ENCODE peak calls at places on chromosomes 13 and 19, in four cellular contexts. H is endodermal cell, I is prostate gland, A is breast epithelium. V is an unnamed sample. For H3K36me3, the result is how much of the 10 kb centered on the place peaks cover.

GRCh38 chr19:5694167-5694951 is 4.3 kb downstream of the RPL36 start:
- DNase-seq in I (no peak), A (no peak), H (peak), V (no peak)

GRCh38 chr13:76861859-76862258 is 24.3 kb downstream of the KCTD12 start:
- DNase-seq in I (no peak), H (peak), A (no peak), V (no peak)

GRCh38 chr19:18029617-18030338 is 21.8 kb downstream of the ARRDC2 start:
- DNase-seq in I (no peak), A (peak), H (no peak), V (peak)

GRCh38 chr13:95970878-95971277 is 82.3 kb downstream of the UGGT2 start:
- DNase-seq in A (no peak), H (no peak), I (no peak), V (no peak)

GRCh38 chr13:26529441-26529840 is 28.0 kb upstream of the WASF3 start:
- DNase-seq in H (peak), I (no peak), A (no peak), V (peak)

GRCh38 chr13:68304287-68304893 is 1074.3 kb upstream of the PCDH9 start:
- DNase-seq in A (no peak), I (no peak), H (no peak), V (no peak)

GRCh38 chr13:100521912-100522490 is 66.6 kb downstream of the GGACT start:
- DNase-seq in H (peak), I (no peak), A (no peak), V (no peak)

GRCh38 chr13:76741624-76742023 is 144.6 kb downstream of the KCTD12 start:
- DNase-seq in H (no peak), I (no peak), A (no peak), V (no peak)

GRCh38 chr19:33580026-33580644 is 41.6 kb upstream of the CHST8 start:
- DNase-seq in H (no peak), I (peak), A (peak), V (peak)

GRCh38 chr19:45668342-45668871 is 386 bp downstream of the GIPR start:
- DNase-seq in I (no peak), H (no peak), A (no peak), V (no peak)

GRCh38 chr19:15615526-15615925 is 508 bp downstream of the CYP4F8 start:
- DNase-seq in H (no peak), A (no peak), I (no peak), V (no peak)

GRCh38 chr19:58123354-58123753 is 25.3 kb upstream of the ZSCAN18 start:
- DNase-seq in H (no peak), I (no peak), A (no peak), V (peak)

GRCh38 chr19:36775768-36776167 is 3.2 kb upstream of the ZNF850 start:
- DNase-seq in A (peak), H (no peak), I (no peak), V (no peak)

GRCh38 chr13:20192470-20193141 is at the start of gene GJB2:
- DNase-seq in H (peak), A (no peak), I (no peak), V (peak)

GRCh38 chr19:49949735-49950589 is 11.0 kb downstream of the SIGLEC11 start:
- DNase-seq in A (peak), H (no peak), I (no peak), V (no peak)

GRCh38 chr19:39645800-39646411 is 9.8 kb upstream of the LGALS16 start:
- DNase-seq in I (no peak), H (peak), A (no peak), V (peak)

GRCh38 chr13:27113436-27113835 is 58.2 kb downstream of the USP12 start:
- DNase-seq in A (no peak), H (no peak), I (no peak), V (no peak)

GRCh38 chr19:18284710-18285430 is 3.4 kb upstream of the JUND start:
- DNase-seq in H (no peak), I (no peak), A (no peak), V (no peak)

GRCh38 chr19:16160943-16161560 is 12.3 kb downstream of the CIB3 start:
- DNase-seq in H (no peak), I (no peak), A (no peak), V (peak)

GRCh38 chr13:73168993-73169401 is 110.2 kb downstream of the KLF5 start:
- DNase-seq in H (peak), A (no peak), I (peak), V (peak)

GRCh38 chr19:33514885-33515485 is 6.6 kb downstream of the PEPD start:
- DNase-seq in A (no peak), I (no peak), H (no peak), V (no peak)

GRCh38 chr13:94968757-94969086 is 256.4 kb upstream of the SOX21 start:
- DNase-seq in A (no peak), I (no peak), H (no peak), V (no peak)

GRCh38 chr13:63481334-63481733 is 2065.7 kb upstream of the PCDH20 start:
- DNase-seq in A (no peak), I (no peak), H (no peak), V (no peak)

GRCh38 chr19:4913996-4914735 is 4.9 kb downstream of the UHRF1 start:
- DNase-seq in I (no peak), H (no peak), A (no peak), V (peak)

GRCh38 chr13:32175943-32176342 is 139.2 kb downstream of the ZAR1L start:
- DNase-seq in A (no peak), I (no peak), H (no peak), V (no peak)

GRCh38 chr19:58519087-58519354 is 589 bp downstream of the ZBTB45 start:
- DNase-seq in I (peak), H (peak), A (peak), V (no peak)

GRCh38 chr19:43444531-43445340 is 20.7 kb downstream of the LYPD3 start:
- DNase-seq in I (no peak), A (no peak), H (no peak), V (no peak)

GRCh38 chr13:25037057-25037813 is 58.7 kb upstream of the PABPC3 start:
- DNase-seq in I (peak), H (peak), A (no peak), V (peak)

GRCh38 chr13:48201044-48201443 is 32.0 kb upstream of the ITM2B start:
- DNase-seq in A (no peak), H (no peak), I (no peak), V (no peak)

GRCh38 chr19:28577199-28577598 is 635.8 kb downstream of the UQCRFS1 start:
- DNase-seq in I (no peak), H (peak), A (no peak), V (no peak)

GRCh38 chr19:6212403-6213265 is 67.1 kb downstream of the MLLT1 start:
- DNase-seq in H (no peak), A (no peak), I (no peak), V (no peak)

GRCh38 chr19:5107432-5108122 is 138.7 kb downstream of the KDM4B start:
- DNase-seq in H (no peak), A (no peak), I (no peak), V (no peak)

GRCh38 chr13:74132768-74133656 is 1.2 kb downstream of the KLF12 start:
- DNase-seq in H (peak), I (no peak), A (no peak), V (no peak)

GRCh38 chr19:15379996-15380647 is 535 bp upstream of the AKAP8 start:
- DNase-seq in A (peak), H (peak), I (peak), V (peak)

GRCh38 chr13:34128661-34129060 is 310.7 kb downstream of the RFC3 start:
- DNase-seq in A (no peak), I (no peak), H (no peak), V (no peak)

GRCh38 chr19:27966390-27966816 is 1246.5 kb downstream of the UQCRFS1 start:
- DNase-seq in H (no peak), A (no peak), I (no peak), V (no peak)

DNA sequence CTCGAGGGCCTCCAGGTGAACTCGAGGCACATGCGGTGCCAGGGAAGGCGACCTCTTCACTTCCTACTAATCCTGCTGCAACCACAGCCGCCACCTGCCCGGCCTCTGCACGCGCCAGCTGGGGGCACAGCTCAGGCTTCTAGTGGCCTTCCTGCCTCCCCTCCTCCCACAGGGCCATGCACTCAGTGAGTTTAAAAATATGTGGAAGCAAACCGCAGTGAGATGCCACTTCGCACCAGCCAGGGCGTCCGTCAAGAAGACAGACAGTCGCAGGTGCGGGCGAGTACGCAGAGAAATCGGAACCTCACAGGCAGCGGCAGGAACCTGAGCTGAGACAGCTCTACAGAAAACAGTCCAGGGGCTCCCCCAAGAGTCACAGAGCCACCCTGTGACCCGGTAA is 10.4 kb downstream of the LMNB2 start:
- DNase-seq in H (no peak), A (no peak), I (no peak), V (no peak)
- H3K36me3 ChIP-seq in H (under half), A (under half), I (under half), V (under half)

GRCh38 chr13:75326173-75327131 is 155.5 kb downstream of the TBC1D4 start:
- DNase-seq in A (no peak), I (no peak), H (peak), V (no peak)

GRCh38 chr13:75329097-75329496 is 152.9 kb downstream of the TBC1D4 start:
- DNase-seq in A (no peak), H (no peak), I (no peak), V (no peak)

GRCh38 chr13:75324413-75324940 is 157.5 kb downstream of the TBC1D4 start:
- DNase-seq in A (no peak), H (no peak), I (no peak), V (no peak)

GRCh38 chr13:75329723-75330122 is 152.2 kb downstream of the TBC1D4 start:
- DNase-seq in H (no peak), I (no peak), A (no peak), V (no peak)

DNA sequence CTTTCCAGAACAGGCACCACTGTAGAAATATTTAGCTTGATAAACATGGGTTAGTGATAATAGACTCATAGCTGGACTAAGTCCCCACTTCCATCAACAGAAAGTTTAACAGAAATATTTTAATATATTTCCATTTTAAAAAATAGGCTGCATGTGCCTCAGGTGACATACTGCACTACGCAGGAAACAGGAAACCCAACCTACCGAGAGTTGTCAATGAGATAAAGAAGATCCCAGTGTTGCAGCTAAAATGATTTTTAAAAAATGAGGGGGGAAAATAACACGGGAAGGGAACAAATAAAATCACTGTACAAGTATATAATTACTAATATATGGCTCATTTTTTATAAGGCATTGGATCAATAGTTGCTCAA is 154.8 kb downstream of the TBC1D4 start:
- DNase-seq in H (no peak), I (no peak), A (no peak), V (no peak)
- H3K36me3 ChIP-seq in H (under half), I (under half), A (under half), V (under half)

GRCh38 chr19:8208119-8208709 is 956 bp upstream of the CERS4 start:
- DNase-seq in H (peak), A (no peak), I (peak), V (peak)
- H3K36me3 ChIP-seq in H (under half), A (under half), I (under half), V (under half)

GRCh38 chr19:12606796-12607195 is 3.8 kb downstream of the ZNF490 start:
- DNase-seq in A (no peak), H (no peak), I (no peak), V (peak)

DNA sequence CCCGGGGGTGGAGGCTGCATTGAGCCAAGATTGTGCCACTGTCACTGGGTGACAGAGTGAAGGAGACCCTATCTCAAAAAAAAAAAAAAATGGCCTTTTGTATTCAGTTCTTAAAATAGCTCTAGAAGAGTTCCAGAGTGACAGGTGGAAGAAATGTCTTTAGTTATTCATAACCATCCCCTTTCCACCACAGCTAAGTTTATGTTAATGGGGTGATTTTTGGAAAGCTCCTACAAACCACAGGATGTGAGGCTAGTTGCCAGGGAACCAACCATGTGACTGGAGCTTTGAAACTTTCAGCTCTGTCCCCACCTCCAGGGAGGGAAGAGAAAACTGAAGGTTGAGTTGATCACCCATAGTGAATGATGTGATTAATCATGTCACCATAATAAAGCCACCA is 6.9 kb downstream of the ZNF490 start:
- DNase-seq in I (no peak), A (no peak), H (no peak), V (no peak)
- H3K36me3 ChIP-seq in I (under half), A (under half), H (under half), V (under half)

GRCh38 chr19:941292-942132 is 15.7 kb downstream of the ARID3A start:
- DNase-seq in A (no peak), H (no peak), I (no peak), V (no peak)
- H3K36me3 ChIP-seq in A (under half), H (under half), I (under half), V (under half)

DNA sequence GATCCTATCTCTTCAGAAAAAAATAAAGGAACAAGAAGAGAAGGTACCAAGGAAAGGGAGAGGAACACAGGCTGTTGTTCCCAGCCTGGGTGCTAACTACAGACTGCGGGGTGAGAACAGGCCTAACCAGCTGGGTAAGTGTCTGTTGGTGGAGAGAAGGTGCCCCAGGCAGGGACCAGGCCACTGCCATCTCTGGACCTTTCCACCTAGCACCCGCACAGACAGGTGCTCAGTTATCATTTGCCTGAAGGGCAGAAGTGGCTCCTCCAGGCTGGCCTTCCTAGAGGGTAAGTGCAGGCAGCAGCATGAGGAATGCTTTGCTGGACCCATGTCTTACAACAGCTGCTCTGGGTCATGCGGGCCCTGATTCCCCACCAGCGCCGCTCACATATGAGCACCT is 10.1 kb downstream of the DNMT1 start:
- DNase-seq in I (peak), A (peak), H (no peak), V (peak)
- H3K36me3 ChIP-seq in I (under half), A (under half), H (under half), V (under half)

GRCh38 chr19:55684946-55685681 is 10.1 kb downstream of the EPN1 start:
- DNase-seq in I (no peak), A (no peak), H (no peak), V (no peak)

GRCh38 chr19:55687281-55688172 is 12.5 kb downstream of the EPN1 start:
- DNase-seq in H (no peak), A (no peak), I (no peak), V (no peak)

GRCh38 chr19:55688422-55689218 is 13.6 kb downstream of the EPN1 start:
- DNase-seq in I (no peak), H (no peak), A (no peak), V (no peak)

GRCh38 chr19:55685776-55686175 is 10.8 kb downstream of the EPN1 start:
- DNase-seq in I (no peak), A (no peak), H (no peak), V (no peak)

DNA sequence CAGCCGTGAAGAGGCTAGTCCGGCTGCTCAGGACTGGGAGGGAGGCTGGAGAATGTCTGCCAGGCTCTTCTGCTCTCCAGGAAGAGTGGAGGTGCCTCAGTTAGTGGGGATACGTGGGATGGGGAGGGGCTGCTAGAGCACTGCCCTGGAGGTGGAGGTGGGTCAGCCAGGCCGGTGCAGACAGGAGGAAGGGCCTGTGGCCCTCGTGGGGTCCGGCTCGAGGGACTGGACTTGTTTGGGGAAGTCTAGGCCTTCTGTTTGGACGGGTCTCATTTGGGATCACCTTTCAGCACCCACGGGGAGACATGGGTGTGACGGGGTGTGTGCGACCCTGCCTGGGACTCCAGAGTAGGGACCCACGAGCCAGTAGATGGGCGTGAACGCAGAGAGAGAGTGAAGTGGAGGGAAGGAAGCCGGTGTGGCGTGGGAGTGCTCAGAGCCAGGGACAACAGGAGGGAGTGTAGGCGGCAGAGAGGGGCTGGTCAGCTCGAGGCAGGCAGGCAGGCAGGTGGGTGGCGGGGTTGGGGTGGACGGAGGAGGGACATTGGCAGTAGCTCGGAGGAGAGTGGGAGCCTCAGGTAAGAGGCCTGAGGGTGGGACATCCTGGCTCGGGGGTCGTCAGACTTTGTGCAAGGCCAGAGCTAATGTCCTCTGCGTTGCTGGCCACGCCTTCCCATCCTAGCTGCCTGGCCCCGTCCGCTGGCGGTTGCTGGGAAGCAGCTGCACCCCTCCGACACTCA is 11.5 kb downstream of the EPN1 start:
- DNase-seq in H (no peak), A (no peak), I (no peak), V (no peak)
- H3K36me3 ChIP-seq in H (under half), A (under half), I (under half), V (under half)

GRCh38 chr19:8500158-8500557 is 2.3 kb downstream of the PRAM1 start:
- DNase-seq in H (peak), I (no peak), A (no peak), V (no peak)
- H3K36me3 ChIP-seq in H (under half), I (under half), A (under half), V (under half)

GRCh38 chr13:40185393-40185792 is 481.0 kb downstream of the FOXO1 start:
- DNase-seq in I (no peak), H (no peak), A (no peak), V (no peak)
- H3K36me3 ChIP-seq in I (under half), H (under half), A (under half), V (under half)

GRCh38 chr19:44653343-44653742 is 9.6 kb downstream of the PVR start:
- DNase-seq in I (no peak), A (no peak), H (no peak), V (no peak)
- H3K36me3 ChIP-seq in I (under half), A (under half), H (half or more), V (half or more)